ENCODE peak calls at places on chromosomes 7 and 10, in seven cellular contexts. One of them, this sample, is unnamed.

GRCh38 chr7:132783824-132784223 is 207.6 kb upstream of the PLXNA4 start:
- DNase-seq in fibroblast of villous mesenchyme: peak; percentile 57
- DNase-seq in CD8-positive, alpha-beta T cell: no peak
- DNase-seq in DND-41: no peak
- DNase-seq in CD14-positive monocyte: no peak
- DNase-seq in GM13977: no peak
- DNase-seq in coronary artery: no peak
- DNase-seq in this sample: no peak

GRCh38 chr10:88534072-88534665 is 48.9 kb downstream of the RNLS start:
- DNase-seq in DND-41: no peak
- DNase-seq in coronary artery: no peak
- DNase-seq in fibroblast of villous mesenchyme: no peak
- DNase-seq in CD14-positive monocyte: no peak
- DNase-seq in CD8-positive, alpha-beta T cell: no peak
- DNase-seq in GM13977: no peak
- DNase-seq in this sample: no peak

GRCh38 chr7:101177644-101178043 is 2.4 kb downstream of the NAT16 start:
- DNase-seq in CD14-positive monocyte: no peak
- DNase-seq in coronary artery: no peak
- DNase-seq in DND-41: no peak
- DNase-seq in fibroblast of villous mesenchyme: no peak
- DNase-seq in CD8-positive, alpha-beta T cell: no peak
- DNase-seq in GM13977: no peak
- DNase-seq in this sample: no peak

GRCh38 chr7:123293710-123294109 is 93.9 kb upstream of the SLC13A1 start:
- DNase-seq in GM13977: no peak
- DNase-seq in CD14-positive monocyte: no peak
- DNase-seq in coronary artery: no peak
- DNase-seq in CD8-positive, alpha-beta T cell: no peak
- DNase-seq in fibroblast of villous mesenchyme: no peak
- DNase-seq in DND-41: no peak
- DNase-seq in this sample: no peak

GRCh38 chr7:2820508-2820934 is 23.6 kb downstream of the GNA12 start:
- DNase-seq in coronary artery: peak; percentile 88
- DNase-seq in CD14-positive monocyte: peak; percentile 92
- DNase-seq in DND-41: no peak
- DNase-seq in GM13977: no peak
- DNase-seq in fibroblast of villous mesenchyme: peak; percentile 99
- DNase-seq in CD8-positive, alpha-beta T cell: no peak
- DNase-seq in this sample: no peak

GRCh38 chr10:114071188-114071587 is 27.5 kb downstream of the ADRB1 start:
- DNase-seq in coronary artery: no peak
- DNase-seq in CD8-positive, alpha-beta T cell: no peak
- DNase-seq in fibroblast of villous mesenchyme: no peak
- DNase-seq in CD14-positive monocyte: no peak
- DNase-seq in DND-41: no peak
- DNase-seq in GM13977: no peak
- DNase-seq in this sample: no peak

GRCh38 chr7:89511900-89512299 is 642.4 kb upstream of the STEAP1 start:
- DNase-seq in fibroblast of villous mesenchyme: no peak
- DNase-seq in coronary artery: no peak
- DNase-seq in CD14-positive monocyte: no peak
- DNase-seq in CD8-positive, alpha-beta T cell: no peak
- DNase-seq in DND-41: no peak
- DNase-seq in GM13977: no peak
- DNase-seq in this sample: no peak

GRCh38 chr7:2803342-2803692 is 40.8 kb downstream of the GNA12 start:
- DNase-seq in GM13977: no peak
- DNase-seq in CD14-positive monocyte: no peak
- DNase-seq in DND-41: no peak
- DNase-seq in CD8-positive, alpha-beta T cell: no peak
- DNase-seq in coronary artery: no peak
- DNase-seq in fibroblast of villous mesenchyme: no peak
- DNase-seq in this sample: no peak

GRCh38 chr7:92246363-92247101 is 758 bp downstream of the ANKIB1 start:
- DNase-seq in coronary artery: peak; percentile 73
- DNase-seq in CD14-positive monocyte: no peak
- DNase-seq in DND-41: peak; percentile 42
- DNase-seq in fibroblast of villous mesenchyme: peak; percentile 36
- DNase-seq in GM13977: peak; percentile 59
- DNase-seq in CD8-positive, alpha-beta T cell: peak; percentile 7
- DNase-seq in this sample: no peak

GRCh38 chr7:92242972-92243371 is 2.7 kb downstream of the KRIT1 start:
- DNase-seq in CD8-positive, alpha-beta T cell: no peak
- DNase-seq in fibroblast of villous mesenchyme: no peak
- DNase-seq in GM13977: no peak
- DNase-seq in coronary artery: no peak
- DNase-seq in DND-41: no peak
- DNase-seq in CD14-positive monocyte: no peak
- DNase-seq in this sample: no peak

GRCh38 chr7:92244803-92245486 is 769 bp downstream of the KRIT1 start:
- DNase-seq in CD8-positive, alpha-beta T cell: no peak
- DNase-seq in DND-41: no peak
- DNase-seq in GM13977: no peak
- DNase-seq in fibroblast of villous mesenchyme: peak; percentile 51
- DNase-seq in coronary artery: no peak
- DNase-seq in CD14-positive monocyte: no peak
- DNase-seq in this sample: no peak

GRCh38 chr7:92250603-92251002 is 4.8 kb downstream of the ANKIB1 start:
- DNase-seq in CD14-positive monocyte: no peak
- DNase-seq in CD8-positive, alpha-beta T cell: no peak
- DNase-seq in fibroblast of villous mesenchyme: no peak
- DNase-seq in GM13977: no peak
- DNase-seq in coronary artery: no peak
- DNase-seq in DND-41: no peak
- DNase-seq in this sample: no peak

DNA sequence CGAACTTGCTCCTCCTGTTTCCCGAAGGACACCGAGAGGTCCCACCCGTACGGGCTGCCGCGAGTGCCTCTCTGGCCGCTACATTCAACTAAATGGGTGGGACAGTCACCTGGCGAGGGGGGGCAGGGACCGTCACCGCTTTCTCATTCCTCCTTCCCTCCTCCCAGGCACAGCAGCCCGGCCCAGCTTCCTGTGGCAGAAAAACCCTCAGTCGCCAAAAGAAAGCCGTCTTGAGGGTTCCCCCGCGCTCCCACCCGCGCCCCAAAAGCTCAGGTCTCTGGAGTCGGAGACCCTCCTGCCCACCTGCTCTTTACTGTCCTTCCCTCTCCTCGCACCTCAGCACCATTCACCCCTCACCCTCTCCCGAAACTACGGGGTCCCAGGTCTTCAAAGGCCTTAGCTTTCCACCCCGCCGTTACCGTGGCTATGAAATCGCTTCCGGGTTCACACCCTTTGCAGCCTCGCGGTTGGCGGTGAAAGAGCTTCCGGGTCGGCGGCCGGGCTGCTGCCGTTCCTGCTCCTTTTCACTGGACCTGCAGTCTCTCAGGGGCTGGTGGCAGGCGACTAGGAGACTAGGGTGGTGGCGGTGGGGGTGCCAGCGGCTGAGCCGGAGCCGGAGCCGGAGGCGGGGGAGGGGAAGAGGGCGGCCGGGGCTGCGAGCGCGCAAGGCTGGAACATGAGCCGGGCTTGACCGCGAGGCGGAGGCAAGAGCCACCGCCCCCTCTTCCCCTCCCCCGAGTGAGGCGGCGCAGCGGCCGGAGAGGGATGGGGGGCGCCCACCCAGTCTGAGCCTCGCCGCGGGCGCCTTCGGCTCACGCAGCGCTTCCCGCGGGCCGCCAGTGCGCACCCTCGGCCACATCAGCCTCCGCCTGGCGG is at the start of the genes ANKIB1 and KRIT1:
- DNase-seq in GM13977: peak; percentile 86
- DNase-seq in DND-41: peak; percentile 91
- DNase-seq in CD8-positive, alpha-beta T cell: peak; percentile 65
- DNase-seq in CD14-positive monocyte: peak; percentile 81
- DNase-seq in coronary artery: peak; percentile 93
- DNase-seq in fibroblast of villous mesenchyme: peak; percentile 80
- DNase-seq in this sample: peak; percentile 92
- TF ChIP-seq CTCF in GM13977: peak; percentile 14
- TF ChIP-seq CTCF in DND-41: peak; percentile 12
- TF ChIP-seq CTCF in CD8-positive, alpha-beta T cell: no peak
- TF ChIP-seq CTCF in CD14-positive monocyte: peak; percentile 18
- TF ChIP-seq CTCF in coronary artery: no peak
- TF ChIP-seq CTCF in fibroblast of villous mesenchyme: peak; percentile 20
- TF ChIP-seq CTCF in this sample: no peak

DNA sequence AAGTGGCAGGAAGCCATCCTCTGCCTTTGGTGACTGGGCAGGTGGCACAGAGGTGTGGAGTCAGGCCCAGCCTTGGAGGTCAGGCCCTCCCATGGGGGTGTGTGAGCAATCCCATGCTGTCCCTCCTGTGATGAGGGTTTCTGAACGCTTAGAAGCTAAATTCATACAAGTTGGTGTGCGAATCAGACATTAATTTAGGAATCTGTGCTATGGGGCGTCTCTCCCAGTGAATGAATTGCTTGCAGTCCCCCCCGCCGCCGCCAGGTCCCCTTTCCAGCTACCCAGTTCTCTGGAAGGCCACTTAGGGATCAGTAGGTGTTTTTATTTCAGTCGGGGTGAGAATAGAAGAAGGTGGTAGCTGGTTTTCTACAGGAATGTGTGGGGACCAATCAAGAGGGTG is 37.5 kb downstream of the LRRC18 start:
- DNase-seq in CD8-positive, alpha-beta T cell: no peak
- DNase-seq in CD14-positive monocyte: no peak
- DNase-seq in fibroblast of villous mesenchyme: no peak
- DNase-seq in coronary artery: no peak
- DNase-seq in DND-41: no peak
- DNase-seq in GM13977: no peak
- DNase-seq in this sample: peak; percentile 69
- TF ChIP-seq CTCF in CD8-positive, alpha-beta T cell: no peak
- TF ChIP-seq CTCF in CD14-positive monocyte: no peak
- TF ChIP-seq CTCF in fibroblast of villous mesenchyme: no peak
- TF ChIP-seq CTCF in coronary artery: no peak
- TF ChIP-seq CTCF in DND-41: no peak
- TF ChIP-seq CTCF in GM13977: no peak
- TF ChIP-seq CTCF in this sample: no peak

GRCh38 chr7:93551063-93551895 is 23.2 kb downstream of the CALCR start:
- DNase-seq in fibroblast of villous mesenchyme: peak; percentile 63
- DNase-seq in coronary artery: no peak
- DNase-seq in DND-41: no peak
- DNase-seq in GM13977: no peak
- DNase-seq in CD8-positive, alpha-beta T cell: no peak
- DNase-seq in CD14-positive monocyte: no peak
- DNase-seq in this sample: no peak
- TF ChIP-seq CTCF in fibroblast of villous mesenchyme: peak; percentile 67
- TF ChIP-seq CTCF in coronary artery: no peak
- TF ChIP-seq CTCF in DND-41: peak; percentile 62
- TF ChIP-seq CTCF in GM13977: peak; percentile 61
- TF ChIP-seq CTCF in CD8-positive, alpha-beta T cell: peak; percentile 50
- TF ChIP-seq CTCF in CD14-positive monocyte: peak; percentile 77
- TF ChIP-seq CTCF in this sample: peak; percentile 69

DNA sequence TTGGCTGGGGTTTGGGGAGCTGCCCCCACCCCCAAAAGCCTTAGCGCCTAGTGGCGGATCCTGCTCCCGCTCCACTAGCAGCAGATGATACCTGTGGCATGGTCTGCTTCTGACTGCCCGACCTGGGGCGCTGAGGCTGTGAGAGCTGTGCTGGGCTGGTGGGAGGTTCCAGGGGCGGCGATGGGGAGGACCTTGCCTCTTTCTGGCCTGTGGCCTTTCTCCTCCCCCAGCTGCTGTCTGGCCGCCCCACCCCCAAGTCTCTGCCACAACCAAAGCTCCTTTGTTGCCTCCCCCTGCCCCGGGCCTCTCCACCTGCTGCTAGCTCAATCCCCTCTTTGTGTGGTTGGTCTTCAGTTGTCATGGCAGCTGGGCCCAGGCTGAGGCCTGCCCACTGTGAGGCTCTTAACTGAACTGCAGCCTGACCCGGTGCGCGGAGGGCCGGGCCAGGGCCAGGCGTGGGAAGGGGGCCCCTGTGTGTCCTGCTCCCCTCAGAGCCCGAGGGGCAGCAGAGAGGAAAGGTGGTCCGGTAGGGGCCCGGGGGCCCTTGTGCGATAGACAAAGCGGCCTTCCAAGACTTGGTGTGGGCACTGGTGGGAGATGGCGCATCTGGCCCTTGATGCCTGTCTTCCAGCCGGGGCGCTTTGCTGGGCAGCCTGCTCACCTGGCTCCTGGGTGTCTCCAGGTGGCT is 4.7 kb downstream of the ZNF775 start:
- DNase-seq in fibroblast of villous mesenchyme: no peak
- DNase-seq in GM13977: no peak
- DNase-seq in CD14-positive monocyte: peak; percentile 30
- DNase-seq in CD8-positive, alpha-beta T cell: no peak
- DNase-seq in coronary artery: no peak
- DNase-seq in DND-41: no peak
- DNase-seq in this sample: no peak
- TF ChIP-seq CTCF in fibroblast of villous mesenchyme: no peak
- TF ChIP-seq CTCF in GM13977: no peak
- TF ChIP-seq CTCF in CD14-positive monocyte: no peak
- TF ChIP-seq CTCF in CD8-positive, alpha-beta T cell: no peak
- TF ChIP-seq CTCF in coronary artery: no peak
- TF ChIP-seq CTCF in DND-41: no peak
- TF ChIP-seq CTCF in this sample: no peak

GRCh38 chr10:72274730-72275350 is 1.1 kb downstream of the DDIT4 start:
- DNase-seq in coronary artery: peak; percentile 85
- DNase-seq in CD14-positive monocyte: peak; percentile 56
- DNase-seq in DND-41: peak; percentile 76
- DNase-seq in CD8-positive, alpha-beta T cell: peak; percentile 46
- DNase-seq in GM13977: peak; percentile 54
- DNase-seq in fibroblast of villous mesenchyme: peak; percentile 79
- DNase-seq in this sample: peak; percentile 92

GRCh38 chr10:72272689-72273409 is 875 bp upstream of the DDIT4 start:
- DNase-seq in CD8-positive, alpha-beta T cell: no peak
- DNase-seq in fibroblast of villous mesenchyme: peak; percentile 99
- DNase-seq in DND-41: peak; percentile 41
- DNase-seq in coronary artery: peak; percentile 96
- DNase-seq in GM13977: peak; percentile 75
- DNase-seq in CD14-positive monocyte: peak; percentile 76
- DNase-seq in this sample: peak; percentile 97

GRCh38 chr10:72275351-72276012 is 1.8 kb downstream of the DDIT4 start:
- DNase-seq in CD14-positive monocyte: no peak
- DNase-seq in GM13977: no peak
- DNase-seq in DND-41: peak; percentile 74
- DNase-seq in fibroblast of villous mesenchyme: peak; percentile 61
- DNase-seq in coronary artery: no peak
- DNase-seq in CD8-positive, alpha-beta T cell: no peak
- DNase-seq in this sample: no peak

GRCh38 chr10:72274213-72274729 is 547 bp downstream of the DDIT4 start:
- DNase-seq in CD8-positive, alpha-beta T cell: no peak
- DNase-seq in GM13977: peak; percentile 48
- DNase-seq in DND-41: no peak
- DNase-seq in coronary artery: no peak
- DNase-seq in CD14-positive monocyte: no peak
- DNase-seq in fibroblast of villous mesenchyme: no peak
- DNase-seq in this sample: no peak

GRCh38 chr10:72273410-72274212 is at the start of gene DDIT4:
- DNase-seq in fibroblast of villous mesenchyme: peak; percentile 100
- DNase-seq in DND-41: peak; percentile 99
- DNase-seq in GM13977: peak; percentile 99
- DNase-seq in coronary artery: peak; percentile 100
- DNase-seq in CD14-positive monocyte: peak; percentile 97
- DNase-seq in CD8-positive, alpha-beta T cell: peak; percentile 96
- DNase-seq in this sample: peak; percentile 100
- TF ChIP-seq CTCF in fibroblast of villous mesenchyme: no peak
- TF ChIP-seq CTCF in DND-41: no peak
- TF ChIP-seq CTCF in GM13977: no peak
- TF ChIP-seq CTCF in coronary artery: no peak
- TF ChIP-seq CTCF in CD14-positive monocyte: no peak
- TF ChIP-seq CTCF in CD8-positive, alpha-beta T cell: no peak
- TF ChIP-seq CTCF in this sample: no peak